ENCODE peak calls at places on chromosomes 3 and 15, in nine cellular contexts. Q, J, P, B, R, S, L, K and M are unnamed samples.

GRCh38 chr3:182568206-182568605 is 225.1 kb upstream of the ATP11B start:
- DNase-seq in Q (no peak), J (no peak), P (no peak), B (no peak), R (no peak), S (no peak), L (no peak), K (no peak), M (no peak)

GRCh38 chr15:41887161-41887560 is 6.7 kb downstream of the SPTBN5 start:
- DNase-seq in Q (no peak), J (no peak), P (no peak), B (no peak), R (no peak), S (no peak), L (no peak), K (no peak), M (no peak)

GRCh38 chr15:27530994-27531393 is 560.0 kb downstream of the GABRG3 start:
- DNase-seq in Q (no peak), J (no peak), P (no peak), B (no peak), R (no peak), S (no peak), L (no peak), K (no peak), M (no peak)

GRCh38 chr3:30282052-30282708 is 324.2 kb upstream of the TGFBR2 start:
- DNase-seq in Q (peak; percentile 56), J (no peak), P (no peak), B (peak; percentile 71), R (no peak), S (no peak), L (no peak), K (peak; percentile 85), M (no peak)

GRCh38 chr3:10187295-10187876 is 22.7 kb downstream of the IRAK2 start:
- DNase-seq in Q (no peak), J (no peak), P (no peak), B (no peak), R (no peak), S (no peak), L (no peak), K (no peak), M (no peak)

GRCh38 chr3:46091046-46091445 is 63.8 kb upstream of the XCR1 start:
- DNase-seq in Q (no peak), J (no peak), P (no peak), B (no peak), R (no peak), S (no peak), L (no peak), K (no peak), M (no peak)

GRCh38 chr3:16906679-16907078 is 21.9 kb downstream of the PLCL2 start:
- DNase-seq in Q (no peak), J (no peak), P (peak; percentile 20), B (peak; percentile 41), R (no peak), S (no peak), L (peak; percentile 21), K (no peak), M (no peak)

GRCh38 chr3:10518506-10519150 is 13.2 kb upstream of the ATP2B2 start:
- DNase-seq in Q (peak; percentile 45), J (no peak), P (no peak), B (no peak), R (no peak), S (no peak), L (no peak), K (no peak), M (peak; percentile 73)

GRCh38 chr15:39584662-39585393 is 3.9 kb downstream of the THBS1 start:
- DNase-seq in Q (no peak), J (no peak), P (no peak), B (no peak), R (no peak), S (no peak), L (no peak), K (no peak), M (no peak)

GRCh38 chr3:66797916-66798560 is 200.1 kb upstream of the KBTBD8 start:
- DNase-seq in Q (no peak), J (no peak), P (peak; percentile 7), B (peak; percentile 67), R (no peak), S (no peak), L (no peak), K (peak; percentile 63), M (no peak)

GRCh38 chr3:186915808-186916796 is 14.2 kb upstream of the ST6GAL1 start:
- DNase-seq in Q (no peak), J (no peak), P (no peak), B (no peak), R (no peak), S (no peak), L (peak; percentile 42), K (no peak), M (no peak)

GRCh38 chr3:59809016-59809415 is 759.2 kb upstream of the CFAP20DC start:
- DNase-seq in Q (no peak), J (no peak), P (no peak), B (peak; percentile 9), R (no peak), S (no peak), L (no peak), K (peak; percentile 41), M (no peak)

GRCh38 chr15:36938764-36939163 is 161.6 kb downstream of the MEIS2 start:
- DNase-seq in Q (no peak), J (no peak), P (no peak), B (no peak), R (no peak), S (no peak), L (no peak), K (no peak), M (no peak)

GRCh38 chr3:46960081-46960701 is 16.4 kb downstream of the CCDC12 start:
- DNase-seq in Q (no peak), J (no peak), P (no peak), B (peak; percentile 63), R (no peak), S (no peak), L (no peak), K (no peak), M (peak; percentile 72)

GRCh38 chr3:51982352-51982837 is 940 bp upstream of the ACY1 start:
- DNase-seq in Q (peak; percentile 75), J (no peak), P (peak; percentile 54), B (peak; percentile 50), R (no peak), S (no peak), L (no peak), K (no peak), M (no peak)

GRCh38 chr3:49469037-49469875 is 811 bp upstream of the DAG1 start:
- DNase-seq in Q (peak; percentile 76), J (peak; percentile 82), P (peak; percentile 73), B (peak; percentile 86), R (peak; percentile 80), S (no peak), L (peak; percentile 4), K (no peak), M (peak; percentile 91)

GRCh38 chr3:65030847-65031463 is 343.2 kb upstream of the ADAMTS9 start:
- DNase-seq in Q (peak; percentile 3), J (no peak), P (no peak), B (peak; percentile 18), R (no peak), S (no peak), L (no peak), K (peak; percentile 76), M (no peak)

GRCh38 chr3:127043731-127044510 is 61.0 kb downstream of the PLXNA1 start:
- DNase-seq in Q (no peak), J (peak; percentile 36), P (no peak), B (peak; percentile 45), R (no peak), S (no peak), L (no peak), K (no peak), M (peak; percentile 45)

GRCh38 chr15:88391700-88392099 is 75.5 kb downstream of the MRPL46 start:
- DNase-seq in Q (no peak), J (no peak), P (no peak), B (no peak), R (no peak), S (no peak), L (no peak), K (no peak), M (no peak)

GRCh38 chr3:11185564-11186317 is 31.4 kb downstream of the HRH1 start:
- DNase-seq in Q (peak; percentile 84), J (peak; percentile 82), P (no peak), B (peak; percentile 93), R (peak; percentile 79), S (no peak), L (no peak), K (peak; percentile 63), M (peak; percentile 88)

GRCh38 chr3:51621091-51621892 is 49.8 kb upstream of the TEX264 start:
- DNase-seq in Q (no peak), J (no peak), P (no peak), B (peak; percentile 21), R (no peak), S (no peak), L (no peak), K (no peak), M (no peak)

GRCh38 chr3:52704611-52705437 is 767 bp downstream of the GLT8D1 start:
- DNase-seq in Q (peak; percentile 21), J (no peak), P (no peak), B (peak; percentile 51), R (peak; percentile 53), S (no peak), L (no peak), K (no peak), M (no peak)

GRCh38 chr15:80834906-80835305 is 55.7 kb downstream of the CEMIP start:
- DNase-seq in Q (no peak), J (no peak), P (no peak), B (peak; percentile 44), R (no peak), S (no peak), L (no peak), K (no peak), M (no peak)

GRCh38 chr15:84748274-84749110 is at the start of gene ZNF592:
- DNase-seq in Q (peak; percentile 59), J (peak; percentile 91), P (peak; percentile 60), B (peak; percentile 96), R (peak; percentile 90), S (no peak), L (peak; percentile 61), K (no peak), M (peak; percentile 91)

GRCh38 chr15:65948352-65948751 is 79.1 kb downstream of the RAB11A start:
- DNase-seq in Q (no peak), J (no peak), P (no peak), B (no peak), R (no peak), S (no peak), L (no peak), K (no peak), M (no peak)

GRCh38 chr3:40681658-40682055 is 156.9 kb downstream of the ZNF621 start:
- DNase-seq in Q (no peak), J (no peak), P (no peak), B (no peak), R (no peak), S (no peak), L (no peak), K (no peak), M (no peak)

GRCh38 chr3:123610331-123610730 is 25.5 kb upstream of the HACD2 start:
- DNase-seq in Q (no peak), J (no peak), P (peak; percentile 11), B (no peak), R (no peak), S (no peak), L (peak; percentile 91), K (no peak), M (no peak)